ENCODE peak calls at places on chromosomes 4 and X, in seven cellular contexts. D is stimulated activated CD8-positive, alpha-beta memory T cell treated with anti-CD3 and anti-CD28 coated beads, Interleukin-15, amount 100 ng/mL, for 24 hours; R is anterior cingulate cortex; A is stromal cell of bone marrow; U is dorsolateral prefrontal cortex; K is uterus; N is stimulated activated CD4-positive, alpha-beta T cell treated with anti-CD3 and anti-CD28 coated beads, TNF-alpha, amount 100 ng/mL, for 24 hours. Z is an unnamed sample.

GRCh38 chr4:188190461-188190860 is 51.2 kb downstream of the TRIML1 start:
- DNase-seq in D (no peak), R (no peak), A (peak), U (no peak), K (no peak), N (no peak), Z (no peak)

GRCh38 chrX:29841750-29842149 is 373.6 kb upstream of the MAGEB2 start:
- DNase-seq in D (no peak), R (no peak), A (no peak), U (no peak), K (no peak), N (no peak), Z (no peak)

GRCh38 chrX:3501833-3502535 is 155.5 kb upstream of the MXRA5 start:
- DNase-seq in D (no peak), R (peak), A (no peak), U (no peak), K (no peak), N (no peak), Z (no peak)

GRCh38 chr4:151772322-151772721 is 11.5 kb upstream of the GATB start:
- DNase-seq in D (no peak), R (no peak), A (no peak), U (no peak), K (no peak), N (no peak), Z (no peak)

GRCh38 chr4:185811509-185812364 is at the start of gene SORBS2:
- DNase-seq in D (no peak), R (peak), A (peak), U (no peak), K (no peak), N (no peak), Z (peak)

GRCh38 chrX:10106801-10107200 is 50.0 kb upstream of the CLCN4 start:
- DNase-seq in D (no peak), R (no peak), A (no peak), U (no peak), K (no peak), N (peak), Z (no peak)

GRCh38 chr4:22462693-22463092 is 53.2 kb downstream of the ADGRA3 start:
- DNase-seq in D (no peak), R (no peak), A (no peak), U (no peak), K (no peak), N (no peak), Z (no peak)

GRCh38 chr4:38132140-38132673 is 172.0 kb downstream of the PTTG2 start:
- DNase-seq in D (peak), R (no peak), A (peak), U (no peak), K (peak), N (peak), Z (peak)

GRCh38 chr4:105627620-105628019 is 75.2 kb downstream of the ARHGEF38 start:
- DNase-seq in D (no peak), R (no peak), A (no peak), U (no peak), K (no peak), N (no peak), Z (no peak)

GRCh38 chr4:76198411-76199237 is 15.0 kb downstream of the SCARB2 start:
- DNase-seq in D (no peak), R (peak), A (no peak), U (peak), K (peak), N (peak), Z (peak)

GRCh38 chrX:79095441-79096338 is 48.8 kb upstream of the GPR174 start:
- DNase-seq in D (no peak), R (no peak), A (no peak), U (no peak), K (no peak), N (no peak), Z (no peak)

GRCh38 chr4:25750874-25751273 is 95.2 kb downstream of the SLC34A2 start:
- DNase-seq in D (no peak), R (no peak), A (no peak), U (no peak), K (no peak), N (no peak), Z (no peak)

GRCh38 chr4:92305878-92306520 is 2.2 kb downstream of the GRID2 start:
- DNase-seq in D (no peak), R (peak), A (no peak), U (no peak), K (no peak), N (no peak), Z (peak)

GRCh38 chr4:3291411-3291968 is 1.3 kb upstream of the RGS12 start:
- DNase-seq in D (no peak), R (no peak), A (no peak), U (no peak), K (no peak), N (no peak), Z (no peak)

GRCh38 chrX:40148189-40148438 is 50.4 kb upstream of the BCOR start:
- DNase-seq in D (no peak), R (no peak), A (no peak), U (no peak), K (no peak), N (no peak), Z (no peak)

GRCh38 chrX:107454302-107454701 is 4.8 kb downstream of the FRMPD3 start:
- DNase-seq in D (no peak), R (no peak), A (no peak), U (no peak), K (no peak), N (no peak), Z (no peak)

GRCh38 chr4:186265683-186266648 is at the start of gene F11:
- DNase-seq in D (no peak), R (no peak), A (no peak), U (no peak), K (no peak), N (no peak), Z (no peak)

GRCh38 chrX:12789976-12790375 is 1.2 kb upstream of the PRPS2 start:
- DNase-seq in D (no peak), R (no peak), A (no peak), U (no peak), K (no peak), N (no peak), Z (no peak)

GRCh38 chrX:48306175-48306574 is 50.3 kb downstream of the SSX3 start:
- DNase-seq in D (no peak), R (no peak), A (no peak), U (no peak), K (no peak), N (no peak), Z (no peak)

GRCh38 chr4:76723916-76724315 is 174.0 kb downstream of the SOWAHB start:
- DNase-seq in D (no peak), R (no peak), A (no peak), U (no peak), K (no peak), N (no peak), Z (no peak)

GRCh38 chr4:41303372-41304118 is 46.8 kb downstream of the UCHL1 start:
- DNase-seq in D (no peak), R (no peak), A (no peak), U (no peak), K (no peak), N (no peak), Z (no peak)

GRCh38 chr4:87025614-87026041 is 90.8 kb downstream of the AFF1 start:
- DNase-seq in D (no peak), R (no peak), A (no peak), U (no peak), K (no peak), N (no peak), Z (no peak)

GRCh38 chr4:105015750-105016149 is 130.9 kb upstream of the TET2 start:
- DNase-seq in D (no peak), R (no peak), A (no peak), U (no peak), K (no peak), N (no peak), Z (no peak)

GRCh38 chr4:119627267-119628190 is 1.1 kb downstream of the PDE5A start:
- DNase-seq in D (peak), R (no peak), A (peak), U (no peak), K (peak), N (peak), Z (peak)

GRCh38 chrX:44873415-44874270 is 655 bp downstream of the KDM6A start:
- DNase-seq in D (peak), R (peak), A (no peak), U (peak), K (peak), N (peak), Z (peak)

GRCh38 chr4:77172336-77172735 is 15.3 kb downstream of the CCNG2 start:
- DNase-seq in D (no peak), R (no peak), A (peak), U (no peak), K (no peak), N (no peak), Z (no peak)

GRCh38 chrX:6021316-6022091 is 207.2 kb downstream of the NLGN4X start:
- DNase-seq in D (no peak), R (peak), A (peak), U (no peak), K (no peak), N (peak), Z (no peak)

GRCh38 chrX:30577362-30577961 is at the start of gene TASL:
- DNase-seq in D (no peak), R (no peak), A (no peak), U (no peak), K (no peak), N (peak), Z (no peak)

GRCh38 chrX:95764972-95765451 is 919.6 kb upstream of the DIAPH2 start:
- DNase-seq in D (no peak), R (no peak), A (peak), U (no peak), K (no peak), N (no peak), Z (no peak)

GRCh38 chr4:137393043-137393442 is 139.3 kb downstream of the PCDH18 start:
- DNase-seq in D (no peak), R (no peak), A (peak), U (no peak), K (no peak), N (no peak), Z (no peak)

GRCh38 chr4:135927651-135928050 is 1604.6 kb downstream of the PCDH18 start:
- DNase-seq in D (no peak), R (no peak), A (no peak), U (no peak), K (no peak), N (no peak), Z (no peak)

GRCh38 chr4:52038109-52038912 is at the start of gene SGCB:
- DNase-seq in D (peak), R (peak), A (no peak), U (peak), K (peak), N (peak), Z (peak)

GRCh38 chr4:185712350-185713024 is 99.5 kb downstream of the SORBS2 start:
- DNase-seq in D (no peak), R (no peak), A (no peak), U (no peak), K (no peak), N (no peak), Z (no peak)

GRCh38 chrX:122625821-122626220 is 558.3 kb upstream of the GRIA3 start:
- DNase-seq in D (no peak), R (no peak), A (peak), U (no peak), K (no peak), N (no peak), Z (no peak)

GRCh38 chrX:47218920-47219815 is 687 bp downstream of the CDK16 start:
- DNase-seq in D (no peak), R (no peak), A (no peak), U (no peak), K (peak), N (peak), Z (no peak)

GRCh38 chr4:153963216-153963615 is 174.3 kb upstream of the SFRP2 start:
- DNase-seq in D (no peak), R (no peak), A (no peak), U (no peak), K (no peak), N (no peak), Z (no peak)

GRCh38 chr4:117134386-117134785 is 49.0 kb upstream of the TRAM1L1 start:
- DNase-seq in D (no peak), R (peak), A (peak), U (no peak), K (no peak), N (no peak), Z (peak)

GRCh38 chr4:121030151-121030550 is 42.2 kb downstream of the NDNF start:
- DNase-seq in D (no peak), R (no peak), A (peak), U (no peak), K (no peak), N (no peak), Z (no peak)